ENCODE peak calls at places on chromosomes 1 and 21, in seven cellular contexts. J is ovary; Q is CD8-positive, alpha-beta memory T cell; X is right lobe of liver; E is tibial artery; P is IMR-90; O is OCI-LY7. U is an unnamed sample.

GRCh38 chr1:110338200-110339039 is 757 bp upstream of the RBM15 start:
- DNase-seq in J (peak; percentile 96), Q (peak; percentile 97), X (peak; percentile 97), E (no peak), P (no peak), O (peak; percentile 100), U (peak; percentile 99)

GRCh38 chr1:33029209-33029608 is 7.5 kb downstream of the AK2 start:
- DNase-seq in J (no peak), Q (no peak), X (no peak), E (no peak), P (no peak), O (no peak), U (no peak)

GRCh38 chr1:24226754-24227153 is 39.7 kb upstream of the IFNLR1 start:
- DNase-seq in J (no peak), Q (no peak), X (no peak), E (no peak), P (no peak), O (no peak), U (no peak)

GRCh38 chr21:29258626-29259335 is 39.9 kb upstream of the BACH1 start:
- DNase-seq in J (no peak), Q (no peak), X (no peak), E (no peak), P (peak; percentile 89), O (no peak), U (no peak)

GRCh38 chr21:22536511-22536910 is 1538.3 kb downstream of the NCAM2 start:
- DNase-seq in J (no peak), Q (no peak), X (no peak), E (no peak), P (no peak), O (no peak), U (no peak)

GRCh38 chr1:223713546-223714420 is 1.4 kb downstream of the CAPN2 start:
- DNase-seq in J (no peak), Q (no peak), X (no peak), E (no peak), P (peak; percentile 26), O (no peak), U (no peak)

GRCh38 chr21:42255825-42256224 is 36.9 kb downstream of the ABCG1 start:
- DNase-seq in J (no peak), Q (no peak), X (no peak), E (no peak), P (no peak), O (no peak), U (no peak)

GRCh38 chr1:229339520-229339919 is 3.3 kb downstream of the CCSAP start:
- DNase-seq in J (no peak), Q (no peak), X (no peak), E (no peak), P (no peak), O (no peak), U (no peak)

GRCh38 chr1:95197616-95198252 is 36.3 kb upstream of the RWDD3 start:
- DNase-seq in J (no peak), Q (no peak), X (no peak), E (no peak), P (peak; percentile 50), O (no peak), U (no peak)

GRCh38 chr1:36321119-36321951 is 2.1 kb downstream of the EVA1B start:
- DNase-seq in J (peak; percentile 95), Q (no peak), X (no peak), E (peak; percentile 91), P (peak; percentile 94), O (no peak), U (peak; percentile 78)

GRCh38 chr1:12457771-12458170 is 160.2 kb downstream of the DHRS3 start:
- DNase-seq in J (no peak), Q (no peak), X (no peak), E (peak; percentile 73), P (no peak), O (no peak), U (no peak)

GRCh38 chr1:2300851-2301606 is 72.9 kb downstream of the SKI start:
- DNase-seq in J (no peak), Q (peak; percentile 98), X (peak; percentile 78), E (peak; percentile 92), P (peak; percentile 67), O (peak; percentile 90), U (no peak)

GRCh38 chr21:36889401-36889800 is 77.1 kb downstream of the HLCS start:
- DNase-seq in J (no peak), Q (no peak), X (no peak), E (no peak), P (no peak), O (no peak), U (no peak)

GRCh38 chr1:155507960-155508359 is 54.6 kb downstream of the ASH1L start:
- DNase-seq in J (no peak), Q (no peak), X (no peak), E (no peak), P (no peak), O (no peak), U (no peak)

GRCh38 chr1:71428029-71428428 is 347.2 kb upstream of the ZRANB2 start:
- DNase-seq in J (no peak), Q (no peak), X (no peak), E (no peak), P (no peak), O (no peak), U (no peak)

GRCh38 chr1:59678809-59679228 is 135.9 kb upstream of the HOOK1 start:
- DNase-seq in J (no peak), Q (no peak), X (no peak), E (no peak), P (peak; percentile 98), O (no peak), U (no peak)

GRCh38 chr1:184598403-184598802 is 156.3 kb downstream of the EDEM3 start:
- DNase-seq in J (no peak), Q (no peak), X (no peak), E (no peak), P (no peak), O (no peak), U (no peak)

GRCh38 chr1:244165701-244166100 is 114.6 kb downstream of the ZBTB18 start:
- DNase-seq in J (no peak), Q (no peak), X (no peak), E (no peak), P (peak; percentile 37), O (no peak), U (no peak)
- H3K27ac ChIP-seq in J (no peak overlapping the region), Q (no peak overlapping the region), X (no peak overlapping the region), E (no peak overlapping the region), P (no peak overlapping the region), O (no peak overlapping the region), U (no peak overlapping the region)

GRCh38 chr1:235586992-235587391 is 62.6 kb downstream of the GNG4 start:
- DNase-seq in J (no peak), Q (no peak), X (no peak), E (peak; percentile 9), P (no peak), O (no peak), U (no peak)
- H3K4me3 ChIP-seq in J (no peak overlapping the region), Q (no peak overlapping the region), X (no peak overlapping the region), E (no peak overlapping the region), P (no peak overlapping the region), O (no peak overlapping the region), U (no peak overlapping the region)

DNA sequence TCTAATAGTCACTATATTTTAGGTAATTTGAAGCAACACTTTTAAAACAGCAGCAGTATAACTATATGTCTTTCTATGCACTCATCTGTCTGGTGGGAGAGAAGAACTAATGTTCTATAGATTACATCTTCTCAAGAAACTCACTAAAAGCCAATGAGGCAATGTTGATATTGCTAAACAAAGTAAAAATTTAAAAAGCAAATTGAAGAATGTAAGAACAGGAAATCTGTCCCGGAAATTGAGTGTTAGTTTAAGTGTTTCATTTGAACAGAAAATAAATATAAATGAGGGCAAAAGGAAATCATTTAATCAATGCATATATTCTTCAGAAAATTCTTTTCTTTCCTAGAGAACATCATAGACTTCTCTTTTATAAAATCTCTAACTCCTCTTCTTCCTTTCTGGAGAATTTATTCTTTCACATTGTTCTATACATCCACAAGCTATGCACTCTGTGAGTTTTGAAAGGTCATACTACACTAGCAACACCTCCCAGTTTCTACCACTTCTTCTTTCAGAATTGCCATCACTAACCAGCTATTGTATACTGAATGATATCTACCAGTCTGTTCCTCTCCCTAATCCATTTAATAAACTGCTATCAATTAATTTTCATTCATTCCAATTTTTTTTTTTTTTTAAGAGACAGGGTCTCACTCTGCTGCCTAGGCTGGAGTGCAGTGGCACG is 153.0 kb downstream of the USH2A start:
- DNase-seq in J (no peak), Q (no peak), X (no peak), E (no peak), P (no peak), O (no peak), U (no peak)
- H3K36me3 ChIP-seq in J (no peaks in the 10 kb centered on the region), Q (no peaks in the 10 kb centered on the region), X (no peaks in the 10 kb centered on the region), E (no peaks in the 10 kb centered on the region), P (no peaks in the 10 kb centered on the region), O (no peaks in the 10 kb centered on the region), U (no peaks in the 10 kb centered on the region)

DNA sequence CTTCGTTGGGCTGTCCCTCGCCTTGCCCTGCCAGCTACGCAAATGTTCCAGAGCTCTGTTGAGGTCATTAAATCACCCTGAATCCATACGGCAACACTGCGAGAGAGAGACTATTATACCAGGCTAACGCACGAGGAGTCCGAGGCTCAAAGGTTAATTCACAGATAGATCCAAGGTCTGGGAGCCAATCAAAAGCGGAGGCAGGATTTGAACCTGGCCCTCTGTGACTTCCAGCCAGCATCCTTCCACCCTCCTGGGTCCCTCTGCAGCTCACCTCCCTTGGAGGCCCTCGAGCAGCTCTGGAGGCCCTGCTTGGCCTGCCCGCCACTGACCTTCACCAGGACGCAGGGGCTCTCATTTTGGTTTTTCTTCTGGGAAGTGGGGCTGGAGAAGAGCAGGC is 42.1 kb downstream of the KIAA1614 start:
- DNase-seq in J (no peak), Q (no peak), X (no peak), E (no peak), P (no peak), O (no peak), U (no peak)
- H3K27ac ChIP-seq in J (peak overlapping the region; percentile 62), Q (no peak overlapping the region), X (no peak overlapping the region), E (peak overlapping the region; percentile 46), P (no peak overlapping the region), O (no peak overlapping the region), U (no peak overlapping the region)

DNA sequence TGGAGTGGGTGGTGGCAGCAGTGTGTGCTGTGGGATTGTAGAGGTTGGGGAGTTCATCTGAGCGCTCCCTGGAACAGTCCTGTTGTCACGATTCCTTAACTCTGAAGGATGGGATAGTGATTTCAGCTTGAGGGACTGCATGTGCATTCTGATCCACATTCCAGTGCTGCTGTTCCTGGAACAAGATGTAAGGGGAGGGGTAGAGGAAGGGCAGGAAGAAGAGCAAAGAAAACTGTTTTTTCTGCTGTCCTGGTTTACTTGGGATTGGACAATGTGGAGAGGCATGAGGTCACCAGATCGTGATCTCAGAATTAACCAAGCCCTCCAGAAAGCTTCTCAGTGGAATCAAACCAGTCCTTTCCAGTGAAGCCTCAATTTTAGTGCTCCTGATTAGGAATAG is 64.0 kb downstream of the UCK2 start:
- DNase-seq in J (no peak), Q (no peak), X (no peak), E (no peak), P (peak; percentile 39), O (no peak), U (no peak)
- H3K4me3 ChIP-seq in J (no peak overlapping the region), Q (no peak overlapping the region), X (no peak overlapping the region), E (no peak overlapping the region), P (no peak overlapping the region), O (no peak overlapping the region), U (no peak overlapping the region)

GRCh38 chr1:44776749-44777068 is 1.4 kb downstream of the RPS8 start:
- DNase-seq in J (no peak), Q (no peak), X (no peak), E (no peak), P (no peak), O (no peak), U (no peak)
- H3K36me3 ChIP-seq in J (no peaks in the 10 kb centered on the region), Q (peaks cover 26% of the 10 kb centered on the region), X (peaks cover 4% of the 10 kb centered on the region), E (peaks cover 16% of the 10 kb centered on the region), P (peaks cover 44% of the 10 kb centered on the region), O (peaks cover 62% of the 10 kb centered on the region), U (peaks cover 21% of the 10 kb centered on the region)